ENCODE peak calls at places on chromosomes 1 and 21, in seven cellular contexts. One of them, this sample, is unnamed.

GRCh38 chr1:150876111-150876434 is 326 bp downstream of the ARNT start:
- DNase-seq in mesenchymal stem cell: peak; percentile 80
- DNase-seq in IMR-90: peak; percentile 49
- DNase-seq in neuronal stem cell: no peak
- DNase-seq in mesendoderm: peak; percentile 82
- DNase-seq in trophoblast cell: peak; percentile 79
- DNase-seq in H1: peak; percentile 23
- DNase-seq in this sample: no peak

GRCh38 chr1:12712091-12712490 is 3.8 kb upstream of the AADACL3 start:
- DNase-seq in mesenchymal stem cell: no peak
- DNase-seq in IMR-90: no peak
- DNase-seq in neuronal stem cell: no peak
- DNase-seq in mesendoderm: peak; percentile 78
- DNase-seq in trophoblast cell: peak; percentile 52
- DNase-seq in H1: no peak
- DNase-seq in this sample: no peak

GRCh38 chr1:22164841-22165808 is 22.2 kb upstream of the WNT4 start:
- DNase-seq in mesenchymal stem cell: no peak
- DNase-seq in IMR-90: no peak
- DNase-seq in neuronal stem cell: no peak
- DNase-seq in mesendoderm: no peak
- DNase-seq in trophoblast cell: no peak
- DNase-seq in H1: no peak
- DNase-seq in this sample: no peak

GRCh38 chr1:220962031-220962751 is 82.9 kb downstream of the HLX start:
- DNase-seq in mesenchymal stem cell: peak; percentile 92
- DNase-seq in IMR-90: peak; percentile 98
- DNase-seq in neuronal stem cell: no peak
- DNase-seq in mesendoderm: no peak
- DNase-seq in trophoblast cell: peak; percentile 27
- DNase-seq in H1: no peak
- DNase-seq in this sample: no peak

GRCh38 chr1:155052412-155053400 is 1.6 kb downstream of the ADAM15 start:
- DNase-seq in mesenchymal stem cell: no peak
- DNase-seq in IMR-90: no peak
- DNase-seq in neuronal stem cell: no peak
- DNase-seq in mesendoderm: no peak
- DNase-seq in trophoblast cell: no peak
- DNase-seq in H1: no peak
- DNase-seq in this sample: no peak

GRCh38 chr1:43968348-43968948 is 1.4 kb upstream of the DPH2 start:
- DNase-seq in mesenchymal stem cell: peak; percentile 51
- DNase-seq in IMR-90: no peak
- DNase-seq in neuronal stem cell: no peak
- DNase-seq in mesendoderm: peak; percentile 62
- DNase-seq in trophoblast cell: peak; percentile 60
- DNase-seq in H1: no peak
- DNase-seq in this sample: peak; percentile 67

GRCh38 chr1:89894802-89895201 is 74.0 kb downstream of the LRRC8D start:
- DNase-seq in mesenchymal stem cell: no peak
- DNase-seq in IMR-90: no peak
- DNase-seq in neuronal stem cell: no peak
- DNase-seq in mesendoderm: no peak
- DNase-seq in trophoblast cell: no peak
- DNase-seq in H1: no peak
- DNase-seq in this sample: no peak

GRCh38 chr1:213982814-213983588 is 4.8 kb upstream of the PROX1 start:
- DNase-seq in mesenchymal stem cell: no peak
- DNase-seq in IMR-90: no peak
- DNase-seq in neuronal stem cell: peak; percentile 70
- DNase-seq in mesendoderm: peak; percentile 84
- DNase-seq in trophoblast cell: no peak
- DNase-seq in H1: no peak
- DNase-seq in this sample: peak; percentile 76

GRCh38 chr1:230058619-230059018 is 8.4 kb upstream of the GALNT2 start:
- DNase-seq in mesenchymal stem cell: no peak
- DNase-seq in IMR-90: no peak
- DNase-seq in neuronal stem cell: no peak
- DNase-seq in mesendoderm: no peak
- DNase-seq in trophoblast cell: no peak
- DNase-seq in H1: no peak
- DNase-seq in this sample: no peak

GRCh38 chr21:14376854-14377253 is 6.1 kb downstream of the HSPA13 start:
- DNase-seq in mesenchymal stem cell: no peak
- DNase-seq in IMR-90: no peak
- DNase-seq in neuronal stem cell: no peak
- DNase-seq in mesendoderm: peak; percentile 26
- DNase-seq in trophoblast cell: no peak
- DNase-seq in H1: no peak
- DNase-seq in this sample: no peak

GRCh38 chr21:32181415-32181814 is 97.4 kb downstream of the MIS18A start:
- DNase-seq in mesenchymal stem cell: no peak
- DNase-seq in IMR-90: no peak
- DNase-seq in neuronal stem cell: no peak
- DNase-seq in mesendoderm: peak; percentile 9
- DNase-seq in trophoblast cell: peak; percentile 8
- DNase-seq in H1: no peak
- DNase-seq in this sample: no peak

GRCh38 chr1:12654657-12655056 is 10.8 kb downstream of the AADACL4 start:
- DNase-seq in mesenchymal stem cell: no peak
- DNase-seq in IMR-90: no peak
- DNase-seq in neuronal stem cell: no peak
- DNase-seq in mesendoderm: no peak
- DNase-seq in trophoblast cell: no peak
- DNase-seq in H1: no peak
- DNase-seq in this sample: no peak

GRCh38 chr1:21534674-21535378 is 25.6 kb downstream of the ALPL start:
- DNase-seq in mesenchymal stem cell: peak; percentile 76
- DNase-seq in IMR-90: peak; percentile 77
- DNase-seq in neuronal stem cell: peak; percentile 33
- DNase-seq in mesendoderm: peak; percentile 87
- DNase-seq in trophoblast cell: peak; percentile 68
- DNase-seq in H1: no peak
- DNase-seq in this sample: peak; percentile 67

GRCh38 chr1:97137862-97138514 is 416.4 kb downstream of the PTBP2 start:
- DNase-seq in mesenchymal stem cell: peak; percentile 73
- DNase-seq in IMR-90: peak; percentile 78
- DNase-seq in neuronal stem cell: peak; percentile 20
- DNase-seq in mesendoderm: peak; percentile 75
- DNase-seq in trophoblast cell: peak; percentile 40
- DNase-seq in H1: no peak
- DNase-seq in this sample: peak; percentile 44

GRCh38 chr1:12565094-12565965 is 52.7 kb downstream of the DHRS3 start:
- DNase-seq in mesenchymal stem cell: no peak
- DNase-seq in IMR-90: no peak
- DNase-seq in neuronal stem cell: no peak
- DNase-seq in mesendoderm: no peak
- DNase-seq in trophoblast cell: no peak
- DNase-seq in H1: no peak
- DNase-seq in this sample: no peak

GRCh38 chr21:23686737-23687136 is 1920.5 kb downstream of the MRPL39 start:
- DNase-seq in mesenchymal stem cell: no peak
- DNase-seq in IMR-90: no peak
- DNase-seq in neuronal stem cell: no peak
- DNase-seq in mesendoderm: no peak
- DNase-seq in trophoblast cell: no peak
- DNase-seq in H1: no peak
- DNase-seq in this sample: no peak

GRCh38 chr1:71252900-71253299 is 172.1 kb upstream of the ZRANB2 start:
- DNase-seq in mesenchymal stem cell: no peak
- DNase-seq in IMR-90: no peak
- DNase-seq in neuronal stem cell: no peak
- DNase-seq in mesendoderm: no peak
- DNase-seq in trophoblast cell: no peak
- DNase-seq in H1: no peak
- DNase-seq in this sample: no peak

GRCh38 chr1:38046333-38046883 is at the start of gene POU3F1:
- DNase-seq in mesenchymal stem cell: no peak
- DNase-seq in IMR-90: no peak
- DNase-seq in neuronal stem cell: no peak
- DNase-seq in mesendoderm: no peak
- DNase-seq in trophoblast cell: peak; percentile 62
- DNase-seq in H1: no peak
- DNase-seq in this sample: no peak

GRCh38 chr1:57485643-57486042 is 61.8 kb upstream of the DAB1 start:
- DNase-seq in mesenchymal stem cell: peak; percentile 59
- DNase-seq in IMR-90: peak; percentile 76
- DNase-seq in neuronal stem cell: no peak
- DNase-seq in mesendoderm: no peak
- DNase-seq in trophoblast cell: peak; percentile 3
- DNase-seq in H1: no peak
- DNase-seq in this sample: no peak

GRCh38 chr1:3585940-3586568 is 25.3 kb downstream of the MEGF6 start:
- DNase-seq in mesenchymal stem cell: no peak
- DNase-seq in IMR-90: no peak
- DNase-seq in neuronal stem cell: no peak
- DNase-seq in mesendoderm: no peak
- DNase-seq in trophoblast cell: no peak
- DNase-seq in H1: no peak
- DNase-seq in this sample: no peak

GRCh38 chr1:173210716-173211231 is 3.6 kb upstream of the TNFSF4 start:
- DNase-seq in mesenchymal stem cell: no peak
- DNase-seq in IMR-90: no peak
- DNase-seq in neuronal stem cell: no peak
- DNase-seq in mesendoderm: no peak
- DNase-seq in trophoblast cell: no peak
- DNase-seq in H1: no peak
- DNase-seq in this sample: no peak

GRCh38 chr1:147627435-147628110 is 42.8 kb downstream of the ACP6 start:
- DNase-seq in mesenchymal stem cell: peak; percentile 58
- DNase-seq in IMR-90: peak; percentile 44
- DNase-seq in neuronal stem cell: peak; percentile 17
- DNase-seq in mesendoderm: peak; percentile 56
- DNase-seq in trophoblast cell: peak; percentile 68
- DNase-seq in H1: no peak
- DNase-seq in this sample: peak; percentile 66

GRCh38 chr1:225768662-225769426 is 8.8 kb upstream of the SRP9 start:
- DNase-seq in mesenchymal stem cell: no peak
- DNase-seq in IMR-90: no peak
- DNase-seq in neuronal stem cell: no peak
- DNase-seq in mesendoderm: peak; percentile 80
- DNase-seq in trophoblast cell: peak; percentile 80
- DNase-seq in H1: no peak
- DNase-seq in this sample: no peak

GRCh38 chr1:60171793-60172192 is 98.2 kb upstream of the C1orf87 start:
- DNase-seq in mesenchymal stem cell: peak; percentile 1
- DNase-seq in IMR-90: peak; percentile 53
- DNase-seq in neuronal stem cell: no peak
- DNase-seq in mesendoderm: no peak
- DNase-seq in trophoblast cell: no peak
- DNase-seq in H1: no peak
- DNase-seq in this sample: no peak

GRCh38 chr21:42330380-42331336 is 15.4 kb upstream of the TFF3 start:
- DNase-seq in mesenchymal stem cell: no peak
- DNase-seq in IMR-90: no peak
- DNase-seq in neuronal stem cell: no peak
- DNase-seq in mesendoderm: no peak
- DNase-seq in trophoblast cell: no peak
- DNase-seq in H1: no peak
- DNase-seq in this sample: no peak

GRCh38 chr21:45847870-45848269 is 133.7 kb upstream of the COL6A1 start:
- DNase-seq in mesenchymal stem cell: no peak
- DNase-seq in IMR-90: no peak
- DNase-seq in neuronal stem cell: no peak
- DNase-seq in mesendoderm: no peak
- DNase-seq in trophoblast cell: no peak
- DNase-seq in H1: no peak
- DNase-seq in this sample: peak; percentile 11
- H2BK5ac ChIP-seq in mesenchymal stem cell: no peak overlapping the region
- H2BK5ac ChIP-seq in IMR-90: no peak overlapping the region
- H2BK5ac ChIP-seq in neuronal stem cell: no peak overlapping the region
- H2BK5ac ChIP-seq in mesendoderm: no peak overlapping the region
- H2BK5ac ChIP-seq in trophoblast cell: no peak overlapping the region
- H2BK5ac ChIP-seq in H1: no peak overlapping the region
- H2BK5ac ChIP-seq in this sample: no peak overlapping the region

GRCh38 chr1:207081806-207082205 is 6.9 kb upstream of the C4BPB start:
- DNase-seq in mesenchymal stem cell: no peak
- DNase-seq in IMR-90: no peak
- DNase-seq in neuronal stem cell: no peak
- DNase-seq in mesendoderm: no peak
- DNase-seq in trophoblast cell: peak; percentile 5
- DNase-seq in H1: no peak
- DNase-seq in this sample: no peak
- H2BK5ac ChIP-seq in mesenchymal stem cell: no peak overlapping the region
- H2BK5ac ChIP-seq in IMR-90: no peak overlapping the region
- H2BK5ac ChIP-seq in neuronal stem cell: no peak overlapping the region
- H2BK5ac ChIP-seq in mesendoderm: no peak overlapping the region
- H2BK5ac ChIP-seq in trophoblast cell: no peak overlapping the region
- H2BK5ac ChIP-seq in H1: no peak overlapping the region
- H2BK5ac ChIP-seq in this sample: no peak overlapping the region

DNA sequence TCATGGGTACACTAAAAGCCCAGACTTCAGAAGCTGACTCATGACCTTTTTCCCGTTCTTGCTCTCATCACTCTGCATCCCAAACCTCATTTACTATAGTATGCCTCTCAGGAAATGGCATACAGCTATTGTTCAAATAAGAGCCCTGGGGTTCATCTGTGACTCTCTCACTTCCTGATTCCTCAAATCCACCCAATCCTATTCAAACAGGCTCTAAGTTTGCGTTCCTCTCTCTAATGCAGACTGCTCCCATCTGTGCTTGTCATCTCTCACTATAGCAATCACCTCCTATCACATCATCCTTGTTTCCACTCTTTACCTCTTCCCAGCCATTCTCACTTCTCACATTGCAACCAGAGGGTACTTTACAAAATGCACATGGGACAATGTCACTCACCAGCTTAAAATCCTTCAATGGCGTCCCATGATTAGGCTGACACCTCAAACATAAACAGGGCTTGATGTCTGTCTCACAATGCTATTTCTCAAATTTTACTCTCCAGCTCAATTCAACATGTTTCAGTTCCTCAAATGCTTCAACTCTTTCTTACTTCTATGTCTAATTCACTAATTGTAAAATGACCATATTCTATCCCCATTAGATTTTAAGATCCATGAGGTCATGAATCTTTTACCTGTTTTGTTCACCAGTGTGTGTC is 408.4 kb downstream of the NTNG1 start:
- DNase-seq in mesenchymal stem cell: no peak
- DNase-seq in IMR-90: no peak
- DNase-seq in neuronal stem cell: no peak
- DNase-seq in mesendoderm: no peak
- DNase-seq in trophoblast cell: no peak
- DNase-seq in H1: no peak
- DNase-seq in this sample: no peak
- H2BK5ac ChIP-seq in mesenchymal stem cell: no peak overlapping the region
- H2BK5ac ChIP-seq in IMR-90: no peak overlapping the region
- H2BK5ac ChIP-seq in neuronal stem cell: no peak overlapping the region
- H2BK5ac ChIP-seq in mesendoderm: no peak overlapping the region
- H2BK5ac ChIP-seq in trophoblast cell: no peak overlapping the region
- H2BK5ac ChIP-seq in H1: no peak overlapping the region
- H2BK5ac ChIP-seq in this sample: no peak overlapping the region

DNA sequence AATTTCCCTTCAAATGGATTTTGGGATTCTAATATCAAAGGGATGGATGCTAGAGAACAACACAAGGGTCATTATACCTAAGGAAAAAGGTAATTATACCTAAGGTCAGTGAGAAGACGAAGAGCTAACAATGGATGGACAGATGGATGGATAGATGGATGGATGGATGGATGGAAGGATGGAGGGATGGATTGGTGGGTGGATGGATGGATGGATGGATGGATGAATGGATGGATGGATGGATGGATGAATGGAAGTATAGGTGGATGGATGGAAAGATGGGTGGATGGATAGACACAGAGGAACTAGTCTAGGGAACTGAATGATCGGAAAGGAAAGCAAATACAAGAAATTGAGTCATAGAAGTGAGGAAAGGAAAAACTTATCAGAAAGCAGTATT is 34.0 kb downstream of the SLC35F3 start:
- DNase-seq in mesenchymal stem cell: no peak
- DNase-seq in IMR-90: no peak
- DNase-seq in neuronal stem cell: no peak
- DNase-seq in mesendoderm: no peak
- DNase-seq in trophoblast cell: no peak
- DNase-seq in H1: no peak
- DNase-seq in this sample: no peak
- H2BK5ac ChIP-seq in mesenchymal stem cell: no peak overlapping the region
- H2BK5ac ChIP-seq in IMR-90: no peak overlapping the region
- H2BK5ac ChIP-seq in neuronal stem cell: no peak overlapping the region
- H2BK5ac ChIP-seq in mesendoderm: no peak overlapping the region
- H2BK5ac ChIP-seq in trophoblast cell: no peak overlapping the region
- H2BK5ac ChIP-seq in H1: no peak overlapping the region
- H2BK5ac ChIP-seq in this sample: no peak overlapping the region

This sample was measured in H9.